ENCODE peak calls at places on chromosomes 13 and 19, in four cellular contexts. S is GM12892, M is omental fat pad, T is astrocyte of the cerebellum. K is an unnamed sample.

GRCh38 chr19:6753178-6754031 is 13.8 kb downstream of the SH2D3A start:
- DNase-seq in T (no peak), S (peak; percentile 89), M (peak; percentile 83), K (peak; percentile 85)

GRCh38 chr19:56110515-56111448 is 10.3 kb downstream of the ZNF787 start:
- DNase-seq in T (no peak), S (no peak), M (no peak), K (no peak)

GRCh38 chr13:19817510-19818158 is 34.9 kb upstream of the PSPC1 start:
- DNase-seq in S (no peak), T (no peak), M (no peak), K (no peak)

GRCh38 chr13:37070956-37071355 is 11.5 kb upstream of the SUPT20H start:
- DNase-seq in M (no peak), T (no peak), S (no peak), K (no peak)

GRCh38 chr19:54630784-54631183 is 500 bp downstream of the LILRB1 start:
- DNase-seq in S (no peak), M (no peak), T (no peak), K (no peak)

GRCh38 chr19:9793051-9793591 is 24.6 kb upstream of the ZNF846 start:
- DNase-seq in M (peak; percentile 56), T (no peak), S (no peak), K (peak; percentile 34)

GRCh38 chr13:102090532-102090931 is 311.3 kb downstream of the FGF14 start:
- DNase-seq in T (no peak), S (no peak), M (no peak), K (no peak)

GRCh38 chr13:75226755-75227435 is 255.1 kb downstream of the TBC1D4 start:
- DNase-seq in M (no peak), T (peak; percentile 94), S (no peak), K (no peak)